ENCODE peak calls at places on chromosome 9, in seven cellular contexts. T, V, K, U, F, I and Z are unnamed samples. For H3K9me3, the result is how much of the 10 kb centered on the place peaks cover.

GRCh38 chr9:23341346-23341745 is 484.7 kb downstream of the ELAVL2 start:
- DNase-seq in T (no peak), V (peak), K (no peak), U (no peak), F (no peak), I (no peak), Z (no peak)

GRCh38 chr9:133948571-133949485 is 43.3 kb downstream of the VAV2 start:
- DNase-seq in T (no peak), V (no peak), K (peak), U (no peak), F (no peak), I (no peak), Z (peak)

GRCh38 chr9:93670208-93671029 is 94.0 kb downstream of the PHF2 start:
- DNase-seq in T (no peak), V (no peak), K (peak), U (peak), F (peak), I (no peak), Z (peak)

GRCh38 chr9:133515240-133515610 is 9.5 kb downstream of the MYMK start:
- DNase-seq in T (no peak), V (no peak), K (peak), U (peak), F (no peak), I (no peak), Z (no peak)

GRCh38 chr9:82498918-82499317 is 510.3 kb downstream of the SPATA31D1 start:
- DNase-seq in T (no peak), V (no peak), K (no peak), U (no peak), F (no peak), I (no peak), Z (no peak)

GRCh38 chr9:36928670-36929349 is 105.3 kb downstream of the PAX5 start:
- DNase-seq in T (no peak), V (no peak), K (no peak), U (no peak), F (no peak), I (peak), Z (no peak)

GRCh38 chr9:106859957-106860715 is 2.8 kb upstream of the ZNF462 start:
- DNase-seq in T (no peak), V (peak), K (peak), U (peak), F (no peak), I (no peak), Z (peak)

GRCh38 chr9:3977388-3977787 is 322.5 kb downstream of the GLIS3 start:
- DNase-seq in T (no peak), V (no peak), K (no peak), U (no peak), F (no peak), I (no peak), Z (no peak)

GRCh38 chr9:89036383-89036782 is 45.1 kb downstream of the S1PR3 start:
- DNase-seq in T (peak), V (no peak), K (no peak), U (no peak), F (no peak), I (no peak), Z (no peak)

GRCh38 chr9:109206670-109207069 is 39.6 kb upstream of the FRRS1L start:
- DNase-seq in T (no peak), V (peak), K (no peak), U (no peak), F (no peak), I (no peak), Z (no peak)

GRCh38 chr9:128001411-128002298 is 20.9 kb upstream of the EEIG1 start:
- DNase-seq in T (no peak), V (peak), K (no peak), U (no peak), F (no peak), I (no peak), Z (no peak)

DNA sequence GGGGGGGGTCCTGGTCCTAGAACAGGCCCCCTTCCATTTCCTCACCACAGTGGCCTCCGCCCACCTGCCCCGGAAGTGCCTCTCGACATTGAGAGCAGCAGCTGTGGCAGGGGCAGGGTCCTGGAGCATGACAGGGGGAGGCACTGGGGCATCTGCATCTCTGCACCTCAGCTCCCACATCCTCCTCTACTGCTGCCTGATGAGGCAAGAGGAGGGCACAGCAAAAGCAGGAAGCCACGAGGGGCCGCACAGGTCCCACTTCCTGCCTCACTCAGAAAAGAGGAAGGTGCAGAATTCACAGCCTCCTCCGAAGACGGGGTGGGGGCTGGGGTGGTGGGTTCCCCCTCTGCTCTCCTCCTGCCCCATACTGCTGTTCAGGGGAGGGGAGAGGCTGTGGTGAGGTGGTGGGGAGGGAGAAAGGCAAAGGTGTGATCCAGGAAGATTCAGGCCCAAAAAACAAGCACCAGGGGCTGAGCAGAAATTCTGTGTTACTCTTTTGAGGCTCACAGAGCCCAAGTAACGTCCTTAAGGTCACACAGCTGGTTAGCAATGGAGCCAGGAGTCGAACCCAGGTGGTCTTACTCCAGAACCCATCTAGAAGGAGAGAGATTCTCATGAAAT is 14.7 kb downstream of the AKNA start:
- DNase-seq in T (no peak), V (no peak), K (peak), U (no peak), F (peak), I (peak), Z (peak)
- TF ChIP-seq CTCF in T (no peak), V (no peak), K (no peak), U (no peak), F (no peak), I (peak), Z (no peak)

DNA sequence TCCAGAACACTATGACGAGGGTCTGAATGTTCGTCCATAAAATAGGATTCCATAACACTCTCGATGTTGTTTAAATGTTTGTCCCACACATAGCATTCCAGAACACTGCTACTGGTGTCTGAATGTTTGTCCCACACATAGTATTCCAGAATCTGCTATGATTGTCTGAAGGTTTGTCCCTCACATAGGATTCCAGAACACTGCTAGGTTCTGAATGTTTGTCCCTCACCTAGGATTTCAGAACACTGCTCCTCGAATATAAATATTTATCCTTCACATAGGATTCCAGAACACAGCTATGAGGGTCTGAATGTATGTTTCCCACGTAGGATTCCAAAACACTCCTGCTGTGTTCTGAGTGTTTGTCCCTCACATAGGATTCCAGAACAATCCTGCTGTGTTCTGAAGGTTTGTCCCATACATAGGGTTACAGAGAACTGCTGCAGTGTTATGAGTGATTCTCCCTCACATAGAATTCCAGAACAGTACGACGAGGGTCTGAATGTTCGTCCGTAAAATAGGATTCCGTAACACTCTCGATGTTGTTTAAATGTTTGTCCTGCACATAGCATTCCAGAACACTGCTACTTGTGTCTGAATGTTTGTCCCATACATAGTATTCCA is 215.3 kb downstream of the FOXD4L6 start:
- DNase-seq in T (peak), V (no peak), K (no peak), U (no peak), F (no peak), I (no peak), Z (no peak)
- H3K9me3 ChIP-seq in T (half or more), V (half or more), K (half or more), U (half or more), F (half or more), I (under half), Z (half or more)

GRCh38 chr9:136840140-136840876 is 2.0 kb upstream of the AJM1 start:
- DNase-seq in T (no peak), V (peak), K (no peak), U (no peak), F (no peak), I (no peak), Z (no peak)
- TF ChIP-seq CTCF in T (no peak), V (no peak), K (no peak), U (no peak), F (no peak), I (no peak), Z (no peak)

GRCh38 chr9:26685857-26686256 is 206.7 kb downstream of the CAAP1 start:
- DNase-seq in T (no peak), V (no peak), K (no peak), U (no peak), F (no peak), I (no peak), Z (no peak)
- H3K9me3 ChIP-seq in T (under half), V (under half), K (under half), U (under half), F (under half), I (under half), Z (under half)

GRCh38 chr9:69391487-69391886 is 66.5 kb downstream of the ENTREP1 start:
- DNase-seq in T (peak), V (no peak), K (no peak), U (no peak), F (no peak), I (no peak), Z (no peak)

GRCh38 chr9:69393425-69393824 is 68.4 kb downstream of the ENTREP1 start:
- DNase-seq in T (no peak), V (no peak), K (no peak), U (no peak), F (no peak), I (no peak), Z (peak)

GRCh38 chr9:69389437-69389995 is 64.5 kb downstream of the ENTREP1 start:
- DNase-seq in T (peak), V (peak), K (no peak), U (no peak), F (no peak), I (no peak), Z (no peak)

GRCh38 chr9:69392826-69393225 is 67.8 kb downstream of the ENTREP1 start:
- DNase-seq in T (no peak), V (no peak), K (no peak), U (no peak), F (no peak), I (no peak), Z (no peak)

GRCh38 chr9:69391946-69392345 is 66.9 kb downstream of the ENTREP1 start:
- DNase-seq in T (peak), V (no peak), K (peak), U (no peak), F (no peak), I (no peak), Z (no peak)
- TF ChIP-seq CTCF in T (no peak), V (no peak), K (no peak), U (no peak), F (no peak), I (no peak), Z (no peak)

DNA sequence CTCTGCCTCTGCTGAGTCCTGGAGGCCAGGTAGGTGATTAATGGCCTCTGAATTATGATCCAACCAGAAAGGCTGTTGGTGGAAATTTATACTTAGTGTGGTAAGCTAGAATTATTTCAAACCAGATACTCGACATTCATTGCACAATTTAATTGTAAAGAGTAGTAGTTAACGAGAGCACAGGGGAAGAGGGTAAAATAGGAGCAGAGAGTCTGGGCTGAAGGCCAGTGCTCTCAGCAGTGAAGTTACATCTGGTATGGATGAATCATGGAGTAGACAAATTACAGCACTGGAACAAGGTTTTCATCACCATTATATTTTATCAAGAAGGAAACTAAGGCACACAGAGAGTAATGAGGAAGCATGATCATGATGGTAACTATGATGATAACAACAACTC is 92.5 kb downstream of the TLR4 start:
- DNase-seq in T (no peak), V (no peak), K (no peak), U (no peak), F (no peak), I (no peak), Z (no peak)
- H3K9me3 ChIP-seq in T (under half), V (under half), K (under half), U (under half), F (under half), I (under half), Z (under half)